ENCODE peak calls at places on chromosomes 6 and 20, in ten cellular contexts. B is right lobe of liver; C is heart left ventricle; E is CD8-positive, alpha-beta memory T cell; T is colonic mucosa; R is gastrocnemius medialis; X is cardiac muscle cell; J is heart right ventricle; G is suprapubic skin; S is stomach. D is an unnamed sample.
A peak's percentile ranks its signal among the peaks of the same experiment; 100 is the strongest.

GRCh38 chr6:112439010-112439409 is 91.9 kb downstream of the RFPL4B start:
- DNase-seq in C (no peak), T (no peak), G (no peak), B (no peak), S (no peak), X (peak; percentile 32), J (no peak), R (no peak), E (no peak), D (no peak)

GRCh38 chr6:30970946-30971345 is 12.6 kb upstream of the MUC21 start:
- DNase-seq in T (no peak), X (no peak), S (no peak), B (no peak), E (no peak), J (no peak), R (no peak), G (no peak), C (no peak), D (no peak)

GRCh38 chr6:126188271-126188909 is 151.5 kb upstream of the CENPW start:
- DNase-seq in S (no peak), B (no peak), C (no peak), G (no peak), J (no peak), R (no peak), E (no peak), X (peak; percentile 69), T (no peak), D (no peak)

GRCh38 chr6:5099537-5099936 is 14.4 kb downstream of the PPP1R3G start:
- DNase-seq in J (no peak), R (no peak), B (no peak), T (no peak), G (peak; percentile 4), C (no peak), X (no peak), E (no peak), S (no peak), D (no peak)

GRCh38 chr6:26045046-26045938 is 41.9 kb upstream of the HFE start:
- DNase-seq in S (peak; percentile 76), B (peak; percentile 88), J (peak; percentile 31), R (peak; percentile 72), C (peak; percentile 75), X (peak; percentile 94), T (peak; percentile 93), G (no peak), E (peak; percentile 90), D (peak; percentile 76)

GRCh38 chr6:163383912-163384311 is 30.6 kb upstream of the QKI start:
- DNase-seq in X (no peak), J (no peak), S (no peak), C (no peak), E (no peak), R (no peak), B (no peak), G (no peak), T (no peak), D (no peak)

GRCh38 chr20:44691424-44692423 is 23.4 kb upstream of the CCN5 start:
- DNase-seq in G (peak; percentile 89), X (peak; percentile 56), S (no peak), R (peak; percentile 85), E (no peak), B (no peak), T (no peak), C (peak; percentile 93), J (peak; percentile 79), D (no peak)

GRCh38 chr6:49666930-49667369 is 30.3 kb upstream of the RHAG start:
- DNase-seq in B (no peak), G (no peak), C (no peak), S (no peak), T (no peak), R (no peak), X (no peak), J (no peak), E (no peak), D (no peak)

GRCh38 chr6:14228571-14228970 is 111.0 kb downstream of the CD83 start:
- DNase-seq in S (no peak), J (no peak), B (no peak), C (no peak), X (peak; percentile 27), G (no peak), T (peak; percentile 3), R (no peak), E (peak; percentile 21), D (no peak)

GRCh38 chr20:59022754-59023153 is 3.5 kb downstream of the TUBB1 start:
- DNase-seq in S (no peak), R (no peak), G (no peak), B (no peak), J (no peak), X (no peak), T (no peak), E (no peak), C (no peak), D (no peak)

GRCh38 chr6:136873733-136874132 is 48.4 kb upstream of the SLC35D3 start:
- DNase-seq in J (no peak), T (no peak), E (no peak), B (no peak), S (no peak), C (no peak), X (no peak), R (no peak), G (no peak), D (no peak)

GRCh38 chr6:135323202-135323668 is 142.1 kb downstream of the MYB start:
- DNase-seq in R (no peak), C (no peak), J (no peak), T (no peak), E (no peak), G (no peak), B (no peak), X (peak; percentile 55), S (no peak), D (no peak)

GRCh38 chr6:36666726-36667591 is 11.6 kb upstream of the CDKN1A start:
- DNase-seq in J (peak; percentile 72), B (peak; percentile 66), S (peak; percentile 47), R (peak; percentile 91), X (peak; percentile 97), E (no peak), G (peak; percentile 86), C (peak; percentile 84), T (peak; percentile 63), D (peak; percentile 82)

GRCh38 chr6:6314601-6315000 is 5.9 kb downstream of the F13A1 start:
- DNase-seq in S (no peak), E (no peak), J (no peak), R (no peak), X (no peak), T (no peak), G (no peak), B (no peak), C (no peak), D (no peak)

GRCh38 chr6:97689078-97689754 is 406.2 kb upstream of the MMS22L start:
- DNase-seq in J (no peak), T (no peak), X (no peak), C (no peak), B (no peak), G (no peak), E (no peak), S (no peak), R (no peak), D (no peak)

GRCh38 chr20:3237011-3237957 is 1.7 kb downstream of the SLC4A11 start:
- DNase-seq in E (no peak), R (no peak), X (no peak), G (no peak), J (no peak), C (no peak), S (no peak), T (no peak), B (no peak), D (no peak)

GRCh38 chr20:37651932-37652331 is 41.9 kb upstream of the CTNNBL1 start:
- DNase-seq in C (peak; percentile 58), E (peak; percentile 6), S (peak; percentile 71), G (no peak), R (peak; percentile 14), B (peak; percentile 79), X (peak; percentile 59), T (no peak), J (peak; percentile 35), D (peak; percentile 50)

GRCh38 chr6:42417641-42418112 is 34.0 kb downstream of the TRERF1 start:
- DNase-seq in G (no peak), T (no peak), C (no peak), S (no peak), X (peak; percentile 33), B (no peak), E (peak; percentile 59), R (no peak), J (no peak), D (no peak)

GRCh38 chr6:165205632-165206031 is 103.8 kb downstream of the C6orf118 start:
- DNase-seq in C (no peak), G (no peak), J (no peak), R (no peak), T (no peak), X (no peak), B (no peak), S (no peak), E (no peak), D (no peak)

GRCh38 chr6:37987008-37987407 is 167.5 kb downstream of the ZFAND3 start:
- DNase-seq in C (no peak), S (no peak), T (no peak), E (no peak), J (no peak), X (peak; percentile 67), R (no peak), B (no peak), G (no peak), D (no peak)

GRCh38 chr20:51050636-51051035 is 27.7 kb upstream of the KCNG1 start:
- DNase-seq in G (no peak), R (no peak), T (no peak), S (no peak), C (no peak), B (no peak), X (peak; percentile 50), E (no peak), J (no peak), D (no peak)

GRCh38 chr6:167510648-167511047 is 185.8 kb downstream of the TTLL2 start:
- DNase-seq in B (no peak), C (no peak), S (no peak), X (no peak), G (no peak), J (no peak), E (no peak), R (no peak), T (no peak), D (no peak)
- H3K9me3 ChIP-seq in B (no peaks in the 10 kb centered on the region), C (no peaks in the 10 kb centered on the region), S (no peaks in the 10 kb centered on the region), X (no peaks in the 10 kb centered on the region), G (no peaks in the 10 kb centered on the region), J (no peaks in the 10 kb centered on the region), E (no peaks in the 10 kb centered on the region), R (no peaks in the 10 kb centered on the region), T (no peaks in the 10 kb centered on the region), D (no peaks in the 10 kb centered on the region)

GRCh38 chr20:29790510-29790909 is 1467.0 kb upstream of the DEFB115 start:
- DNase-seq in B (no peak), X (no peak), C (no peak), G (no peak), S (no peak), T (no peak), R (no peak), E (no peak), J (no peak), D (no peak)
- H3K9me3 ChIP-seq in B (no peaks in the 10 kb centered on the region), X (no peaks in the 10 kb centered on the region), C (no peaks in the 10 kb centered on the region), G (peaks cover 4% of the 10 kb centered on the region), S (peaks cover 19% of the 10 kb centered on the region), T (no peaks in the 10 kb centered on the region), R (no peaks in the 10 kb centered on the region), E (no peaks in the 10 kb centered on the region), J (peaks cover 8% of the 10 kb centered on the region), D (no peaks in the 10 kb centered on the region)

GRCh38 chr6:160586374-160586773 is 77.7 kb downstream of the LPA start:
- DNase-seq in E (no peak), X (no peak), R (no peak), C (no peak), J (no peak), B (no peak), S (no peak), G (no peak), T (no peak), D (no peak)
- H3K9me3 ChIP-seq in E (no peaks in the 10 kb centered on the region), X (no peaks in the 10 kb centered on the region), R (no peaks in the 10 kb centered on the region), C (no peaks in the 10 kb centered on the region), J (peaks cover 7% of the 10 kb centered on the region), B (no peaks in the 10 kb centered on the region), S (no peaks in the 10 kb centered on the region), G (no peaks in the 10 kb centered on the region), T (no peaks in the 10 kb centered on the region), D (no peaks in the 10 kb centered on the region)

GRCh38 chr20:56004611-56005388 is 519 bp downstream of the CBLN4 start:
- DNase-seq in C (no peak), T (no peak), J (no peak), S (no peak), R (no peak), X (no peak), B (no peak), G (no peak), E (no peak), D (no peak)
- H3K9me3 ChIP-seq in C (no peaks in the 10 kb centered on the region), T (no peaks in the 10 kb centered on the region), J (no peaks in the 10 kb centered on the region), S (no peaks in the 10 kb centered on the region), R (no peaks in the 10 kb centered on the region), X (no peaks in the 10 kb centered on the region), B (no peaks in the 10 kb centered on the region), G (no peaks in the 10 kb centered on the region), E (no peaks in the 10 kb centered on the region), D (no peaks in the 10 kb centered on the region)